ENCODE peak calls at places on chromosomes 5 and 9, in five cellular contexts. One of them, this sample, is unnamed.

GRCh38 chr9:8256880-8257279 is 457.3 kb upstream of the DMAC1 start:
- DNase-seq in lower lobe of right lung: no peak
- DNase-seq in thoracic aorta: no peak
- DNase-seq in esophagus squamous epithelium: no peak
- DNase-seq in A549: no peak
- DNase-seq in this sample: no peak

GRCh38 chr9:38280251-38280800 is 112.2 kb upstream of the ALDH1B1 start:
- DNase-seq in lower lobe of right lung: no peak
- DNase-seq in thoracic aorta: no peak
- DNase-seq in esophagus squamous epithelium: no peak
- DNase-seq in A549: no peak
- DNase-seq in this sample: no peak

GRCh38 chr5:116459306-116459705 is 115.3 kb downstream of the SEMA6A start:
- DNase-seq in lower lobe of right lung: no peak
- DNase-seq in thoracic aorta: no peak
- DNase-seq in esophagus squamous epithelium: no peak
- DNase-seq in A549: no peak
- DNase-seq in this sample: no peak

GRCh38 chr5:177987326-177987725 is 8.7 kb downstream of the PROP1 start:
- DNase-seq in lower lobe of right lung: no peak
- DNase-seq in thoracic aorta: no peak
- DNase-seq in esophagus squamous epithelium: no peak
- DNase-seq in A549: no peak
- DNase-seq in this sample: no peak

GRCh38 chr5:68464424-68464823 is 248.9 kb downstream of the PIK3R1 start:
- DNase-seq in lower lobe of right lung: no peak
- DNase-seq in thoracic aorta: no peak
- DNase-seq in esophagus squamous epithelium: no peak
- DNase-seq in A549: no peak
- DNase-seq in this sample: peak; percentile 38

GRCh38 chr5:22604711-22605110 is 248.4 kb downstream of the CDH12 start:
- DNase-seq in lower lobe of right lung: no peak
- DNase-seq in thoracic aorta: no peak
- DNase-seq in esophagus squamous epithelium: no peak
- DNase-seq in A549: no peak
- DNase-seq in this sample: no peak

GRCh38 chr5:59813761-59814562 is 79.6 kb downstream of the PDE4D start:
- DNase-seq in lower lobe of right lung: no peak
- DNase-seq in thoracic aorta: no peak
- DNase-seq in esophagus squamous epithelium: no peak
- DNase-seq in A549: peak; percentile 51
- DNase-seq in this sample: peak; percentile 54

GRCh38 chr5:27191786-27192505 is 153.6 kb upstream of the CDH9 start:
- DNase-seq in lower lobe of right lung: no peak
- DNase-seq in thoracic aorta: no peak
- DNase-seq in esophagus squamous epithelium: no peak
- DNase-seq in A549: no peak
- DNase-seq in this sample: peak; percentile 14

GRCh38 chr5:171956870-171957501 is 49.5 kb downstream of the FBXW11 start:
- DNase-seq in lower lobe of right lung: no peak
- DNase-seq in thoracic aorta: no peak
- DNase-seq in esophagus squamous epithelium: no peak
- DNase-seq in A549: no peak
- DNase-seq in this sample: no peak
- H3K27ac ChIP-seq in lower lobe of right lung: no peak overlapping the region
- H3K27ac ChIP-seq in thoracic aorta: peak overlapping the region; percentile 29
- H3K27ac ChIP-seq in esophagus squamous epithelium: peak overlapping the region; percentile 52
- H3K27ac ChIP-seq in A549: peak overlapping the region; percentile 55
- H3K27ac ChIP-seq in this sample: peak overlapping the region; percentile 58

GRCh38 chr5:128962211-128962610 is 3.1 kb upstream of the SLC27A6 start:
- DNase-seq in lower lobe of right lung: no peak
- DNase-seq in thoracic aorta: no peak
- DNase-seq in esophagus squamous epithelium: no peak
- DNase-seq in A549: no peak
- DNase-seq in this sample: no peak

GRCh38 chr5:128966375-128966774 is 1.1 kb downstream of the SLC27A6 start:
- DNase-seq in lower lobe of right lung: no peak
- DNase-seq in thoracic aorta: no peak
- DNase-seq in esophagus squamous epithelium: no peak
- DNase-seq in A549: no peak
- DNase-seq in this sample: no peak

GRCh38 chr5:128965011-128965637 is at the start of gene SLC27A6:
- DNase-seq in lower lobe of right lung: no peak
- DNase-seq in thoracic aorta: no peak
- DNase-seq in esophagus squamous epithelium: no peak
- DNase-seq in A549: peak; percentile 13
- DNase-seq in this sample: no peak

GRCh38 chr5:128965638-128966302 is 482 bp downstream of the SLC27A6 start:
- DNase-seq in lower lobe of right lung: no peak
- DNase-seq in thoracic aorta: no peak
- DNase-seq in esophagus squamous epithelium: no peak
- DNase-seq in A549: no peak
- DNase-seq in this sample: no peak

DNA sequence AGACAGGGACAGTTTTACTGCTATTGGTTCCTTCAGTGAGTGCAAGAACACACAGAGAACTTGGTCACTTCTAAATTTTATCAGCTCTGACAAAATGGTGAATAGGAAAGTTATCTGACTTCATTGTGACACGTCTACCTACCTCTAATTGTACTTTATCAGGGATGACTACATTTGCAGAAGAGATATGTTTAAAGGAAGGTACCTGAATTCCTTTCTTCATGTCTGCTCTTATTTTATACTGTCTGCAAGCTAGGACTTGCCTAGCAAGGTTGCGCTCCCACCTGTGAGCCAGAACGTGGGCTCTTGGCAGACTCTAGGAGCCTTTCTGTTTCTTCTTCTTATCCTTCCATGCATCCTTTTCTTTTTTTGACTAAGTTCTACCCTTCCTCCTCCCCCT is 1.6 kb downstream of the SLC27A6 start:
- DNase-seq in lower lobe of right lung: no peak
- DNase-seq in thoracic aorta: no peak
- DNase-seq in esophagus squamous epithelium: no peak
- DNase-seq in A549: no peak
- DNase-seq in this sample: no peak
- TF ChIP-seq CTCF in lower lobe of right lung: no peak
- TF ChIP-seq CTCF in thoracic aorta: no peak
- TF ChIP-seq CTCF in esophagus squamous epithelium: no peak
- TF ChIP-seq CTCF in A549: no peak
- TF ChIP-seq CTCF in this sample: no peak

GRCh38 chr9:112755059-112755458 is 4.5 kb downstream of the SNX30 start:
- DNase-seq in lower lobe of right lung: no peak
- DNase-seq in thoracic aorta: no peak
- DNase-seq in esophagus squamous epithelium: no peak
- DNase-seq in A549: no peak
- DNase-seq in this sample: no peak

GRCh38 chr9:112755675-112756074 is 5.1 kb downstream of the SNX30 start:
- DNase-seq in lower lobe of right lung: no peak
- DNase-seq in thoracic aorta: no peak
- DNase-seq in esophagus squamous epithelium: no peak
- DNase-seq in A549: no peak
- DNase-seq in this sample: no peak

GRCh38 chr9:112753725-112754124 is 3.2 kb downstream of the SNX30 start:
- DNase-seq in lower lobe of right lung: no peak
- DNase-seq in thoracic aorta: no peak
- DNase-seq in esophagus squamous epithelium: no peak
- DNase-seq in A549: no peak
- DNase-seq in this sample: peak; percentile 76

GRCh38 chr9:112752334-112753110 is 2.0 kb downstream of the SNX30 start:
- DNase-seq in lower lobe of right lung: no peak
- DNase-seq in thoracic aorta: no peak
- DNase-seq in esophagus squamous epithelium: no peak
- DNase-seq in A549: no peak
- DNase-seq in this sample: no peak

GRCh38 chr9:112754578-112754977 is 4.0 kb downstream of the SNX30 start:
- DNase-seq in lower lobe of right lung: no peak
- DNase-seq in thoracic aorta: no peak
- DNase-seq in esophagus squamous epithelium: no peak
- DNase-seq in A549: no peak
- DNase-seq in this sample: peak; percentile 69
- H3K27ac ChIP-seq in lower lobe of right lung: peak overlapping the region; percentile 70
- H3K27ac ChIP-seq in thoracic aorta: peak overlapping the region; percentile 65
- H3K27ac ChIP-seq in esophagus squamous epithelium: peak overlapping the region; percentile 75
- H3K27ac ChIP-seq in A549: no peak overlapping the region
- H3K27ac ChIP-seq in this sample: no peak overlapping the region

GRCh38 chr5:140041492-140042421 is 1.3 kb downstream of the NRG2 start:
- DNase-seq in lower lobe of right lung: peak; percentile 55
- DNase-seq in thoracic aorta: peak; percentile 18
- DNase-seq in esophagus squamous epithelium: no peak
- DNase-seq in A549: peak; percentile 47
- DNase-seq in this sample: peak; percentile 92
- TF ChIP-seq CTCF in lower lobe of right lung: no peak
- TF ChIP-seq CTCF in thoracic aorta: no peak
- TF ChIP-seq CTCF in esophagus squamous epithelium: no peak
- TF ChIP-seq CTCF in A549: no peak
- TF ChIP-seq CTCF in this sample: no peak

GRCh38 chr5:18114161-18114802 is 480.0 kb downstream of the TAF11L14 start:
- DNase-seq in lower lobe of right lung: no peak
- DNase-seq in thoracic aorta: no peak
- DNase-seq in esophagus squamous epithelium: no peak
- DNase-seq in A549: no peak
- DNase-seq in this sample: no peak

GRCh38 chr5:18112066-18112465 is 477.8 kb downstream of the TAF11L14 start:
- DNase-seq in lower lobe of right lung: no peak
- DNase-seq in thoracic aorta: no peak
- DNase-seq in esophagus squamous epithelium: no peak
- DNase-seq in A549: no peak
- DNase-seq in this sample: no peak

GRCh38 chr5:18119156-18119785 is 485.0 kb downstream of the TAF11L14 start:
- DNase-seq in lower lobe of right lung: no peak
- DNase-seq in thoracic aorta: no peak
- DNase-seq in esophagus squamous epithelium: no peak
- DNase-seq in A549: no peak
- DNase-seq in this sample: no peak

DNA sequence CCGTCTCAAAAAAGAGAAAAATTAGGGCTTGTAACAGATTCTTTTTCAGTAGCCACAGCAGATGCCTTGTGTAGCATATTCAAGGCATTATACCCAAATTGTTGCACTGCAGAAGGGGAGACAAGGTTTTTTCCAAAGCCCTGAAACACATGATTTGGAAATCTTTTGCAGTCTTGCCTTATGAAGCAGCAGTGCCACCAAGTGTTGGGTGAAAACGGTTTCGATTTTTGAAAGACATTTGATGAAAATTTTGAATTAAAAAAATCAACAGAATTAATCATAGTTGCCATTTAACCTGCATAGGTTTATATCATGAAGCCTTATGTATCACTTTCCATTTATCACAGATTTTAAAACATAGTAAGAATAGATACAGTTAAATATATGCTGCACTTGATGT is 479.5 kb downstream of the TAF11L14 start:
- DNase-seq in lower lobe of right lung: no peak
- DNase-seq in thoracic aorta: no peak
- DNase-seq in esophagus squamous epithelium: no peak
- DNase-seq in A549: no peak
- DNase-seq in this sample: no peak
- H3K27ac ChIP-seq in lower lobe of right lung: no peak overlapping the region
- H3K27ac ChIP-seq in thoracic aorta: no peak overlapping the region
- H3K27ac ChIP-seq in esophagus squamous epithelium: no peak overlapping the region
- H3K27ac ChIP-seq in A549: peak overlapping the region; percentile 70
- H3K27ac ChIP-seq in this sample: no peak overlapping the region

GRCh38 chr9:114273461-114273881 is 49.4 kb upstream of the ORM1 start:
- DNase-seq in lower lobe of right lung: peak; percentile 23
- DNase-seq in thoracic aorta: no peak
- DNase-seq in esophagus squamous epithelium: no peak
- DNase-seq in A549: no peak
- DNase-seq in this sample: peak; percentile 70

GRCh38 chr9:114274217-114274616 is 48.7 kb upstream of the ORM1 start:
- DNase-seq in lower lobe of right lung: no peak
- DNase-seq in thoracic aorta: no peak
- DNase-seq in esophagus squamous epithelium: no peak
- DNase-seq in A549: no peak
- DNase-seq in this sample: no peak

GRCh38 chr9:114270120-114270975 is 52.5 kb upstream of the ORM1 start:
- DNase-seq in lower lobe of right lung: peak; percentile 24
- DNase-seq in thoracic aorta: no peak
- DNase-seq in esophagus squamous epithelium: no peak
- DNase-seq in A549: no peak
- DNase-seq in this sample: no peak

GRCh38 chr9:114272739-114273431 is 50.0 kb upstream of the ORM1 start:
- DNase-seq in lower lobe of right lung: peak; percentile 8
- DNase-seq in thoracic aorta: no peak
- DNase-seq in esophagus squamous epithelium: no peak
- DNase-seq in A549: no peak
- DNase-seq in this sample: no peak

DNA sequence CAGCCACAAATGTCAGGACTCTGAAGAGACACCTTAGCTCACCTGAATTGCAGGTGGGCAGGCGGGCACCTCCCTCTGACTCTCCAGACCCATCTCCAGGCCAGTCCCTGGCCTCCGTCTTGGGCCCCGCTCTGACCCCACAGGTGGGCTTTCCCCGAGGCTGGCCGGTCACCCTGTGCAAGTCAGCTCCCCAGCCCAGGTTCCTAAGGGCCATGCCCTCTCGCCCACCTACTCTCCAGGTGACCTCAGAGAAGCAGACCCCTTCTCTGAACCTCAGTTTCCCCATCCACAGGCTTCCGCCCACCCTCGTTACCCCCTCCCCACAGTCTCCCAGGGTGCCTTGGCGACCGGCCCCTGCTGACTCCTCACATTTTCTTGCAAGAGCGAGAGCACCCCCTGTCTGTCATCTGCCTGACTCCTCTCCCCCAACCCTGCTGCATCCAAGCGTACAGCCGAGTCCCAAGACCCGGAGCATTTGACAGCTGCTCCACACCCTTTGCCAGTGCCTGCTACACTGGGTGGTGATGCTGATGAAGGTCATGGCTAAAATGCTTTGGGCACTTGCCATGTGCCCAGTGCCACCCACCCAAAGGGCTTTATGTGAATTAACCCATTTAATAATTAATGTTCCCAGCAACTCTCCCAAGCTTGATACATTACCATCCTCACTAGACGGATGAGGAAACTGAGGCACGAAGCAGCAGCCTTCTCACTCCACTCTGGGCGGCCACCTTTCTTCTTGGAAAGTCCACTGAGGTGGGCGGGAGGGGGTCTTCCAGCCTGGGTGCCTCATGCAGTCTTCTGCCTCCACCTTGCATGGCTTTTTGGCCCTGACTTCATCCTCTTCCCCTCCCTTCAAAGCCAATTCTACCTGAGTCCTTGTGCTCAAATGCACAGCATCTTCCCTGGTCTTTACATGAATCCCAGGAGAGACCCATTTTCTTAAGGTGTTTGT is 51.1 kb upstream of the ORM1 start:
- DNase-seq in lower lobe of right lung: peak; percentile 57
- DNase-seq in thoracic aorta: no peak
- DNase-seq in esophagus squamous epithelium: no peak
- DNase-seq in A549: no peak
- DNase-seq in this sample: no peak
- TF ChIP-seq CTCF in lower lobe of right lung: peak; percentile 42
- TF ChIP-seq CTCF in thoracic aorta: peak; percentile 63
- TF ChIP-seq CTCF in esophagus squamous epithelium: peak; percentile 36
- TF ChIP-seq CTCF in A549: peak; percentile 41
- TF ChIP-seq CTCF in this sample: no peak

DNA sequence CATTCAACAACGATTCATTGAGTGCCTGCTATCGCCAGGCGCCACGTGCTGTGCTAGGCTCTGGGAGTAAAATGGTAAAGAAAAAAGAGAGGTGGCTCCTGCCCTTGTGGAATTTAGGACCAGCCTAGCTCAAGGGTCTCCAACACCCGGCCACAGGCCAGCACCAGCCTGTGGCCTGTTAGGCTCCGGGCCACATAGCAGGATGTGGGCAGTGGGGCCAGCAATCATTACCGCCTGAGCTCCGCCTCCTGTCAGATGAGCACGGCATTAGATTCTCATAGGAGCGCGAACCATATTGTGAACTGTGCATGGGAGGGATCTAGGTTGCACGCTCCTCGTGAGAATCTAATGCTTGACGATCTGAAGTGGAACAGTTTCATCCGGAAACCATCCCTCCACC is 1.5 kb downstream of the RMRP start:
- DNase-seq in lower lobe of right lung: no peak
- DNase-seq in thoracic aorta: no peak
- DNase-seq in esophagus squamous epithelium: no peak
- DNase-seq in A549: no peak
- DNase-seq in this sample: no peak
- H3K27ac ChIP-seq in lower lobe of right lung: peak overlapping the region; percentile 97
- H3K27ac ChIP-seq in thoracic aorta: peak overlapping the region; percentile 99
- H3K27ac ChIP-seq in esophagus squamous epithelium: peak overlapping the region; percentile 95
- H3K27ac ChIP-seq in A549: no peak overlapping the region
- H3K27ac ChIP-seq in this sample: no peak overlapping the region

This sample was measured in RWPE1.